ENCODE peak calls at places on chromosomes 13 and 19, in five cellular contexts. One of them, this sample, is unnamed.

GRCh38 chr13:73000027-73000674 is 58.7 kb upstream of the KLF5 start:
- DNase-seq in cardiac muscle cell: peak; percentile 52
- DNase-seq in tibial nerve: no peak
- DNase-seq in heart right ventricle: no peak
- DNase-seq in uterus: no peak
- DNase-seq in this sample: no peak

GRCh38 chr13:89695343-89696257 is 1651.9 kb upstream of the MIR17HG start:
- DNase-seq in cardiac muscle cell: peak; percentile 60
- DNase-seq in tibial nerve: no peak
- DNase-seq in heart right ventricle: peak; percentile 13
- DNase-seq in uterus: no peak
- DNase-seq in this sample: peak; percentile 27

GRCh38 chr13:26991508-26992181 is 180.0 kb downstream of the USP12 start:
- DNase-seq in cardiac muscle cell: peak; percentile 35
- DNase-seq in tibial nerve: no peak
- DNase-seq in heart right ventricle: no peak
- DNase-seq in uterus: no peak
- DNase-seq in this sample: peak; percentile 32

GRCh38 chr19:5292843-5293606 is 47.6 kb downstream of the PTPRS start:
- DNase-seq in cardiac muscle cell: peak; percentile 74
- DNase-seq in tibial nerve: peak; percentile 49
- DNase-seq in heart right ventricle: peak; percentile 50
- DNase-seq in uterus: peak; percentile 76
- DNase-seq in this sample: peak; percentile 70

GRCh38 chr19:33868821-33869412 is 72.2 kb downstream of the KCTD15 start:
- DNase-seq in cardiac muscle cell: peak; percentile 51
- DNase-seq in tibial nerve: no peak
- DNase-seq in heart right ventricle: peak; percentile 41
- DNase-seq in uterus: peak; percentile 24
- DNase-seq in this sample: peak; percentile 28

GRCh38 chr19:38304352-38304865 is 358 bp downstream of the C19orf33 start:
- DNase-seq in cardiac muscle cell: no peak
- DNase-seq in tibial nerve: no peak
- DNase-seq in heart right ventricle: no peak
- DNase-seq in uterus: no peak
- DNase-seq in this sample: no peak

GRCh38 chr19:13843104-13843921 is 33.6 kb upstream of the NANOS3 start:
- DNase-seq in cardiac muscle cell: peak; percentile 74
- DNase-seq in tibial nerve: no peak
- DNase-seq in heart right ventricle: peak; percentile 81
- DNase-seq in uterus: peak; percentile 77
- DNase-seq in this sample: peak; percentile 64

GRCh38 chr19:44725684-44726083 is 22.8 kb upstream of the BCL3 start:
- DNase-seq in cardiac muscle cell: no peak
- DNase-seq in tibial nerve: no peak
- DNase-seq in heart right ventricle: no peak
- DNase-seq in uterus: no peak
- DNase-seq in this sample: no peak

GRCh38 chr13:60654405-60654804 is 257.4 kb downstream of the TDRD3 start:
- DNase-seq in cardiac muscle cell: peak; percentile 36
- DNase-seq in tibial nerve: no peak
- DNase-seq in heart right ventricle: peak; percentile 23
- DNase-seq in uterus: peak; percentile 22
- DNase-seq in this sample: peak; percentile 13

GRCh38 chr13:24511019-24511823 is 1.4 kb downstream of the PARP4 start:
- DNase-seq in cardiac muscle cell: peak; percentile 89
- DNase-seq in tibial nerve: no peak
- DNase-seq in heart right ventricle: no peak
- DNase-seq in uterus: no peak
- DNase-seq in this sample: peak; percentile 79

GRCh38 chr19:47663911-47664771 is 49.1 kb upstream of the EHD2 start:
- DNase-seq in cardiac muscle cell: peak; percentile 100
- DNase-seq in tibial nerve: peak; percentile 51
- DNase-seq in heart right ventricle: peak; percentile 79
- DNase-seq in uterus: peak; percentile 82
- DNase-seq in this sample: peak; percentile 100

GRCh38 chr13:68257111-68257842 is 1027.1 kb upstream of the PCDH9 start:
- DNase-seq in cardiac muscle cell: no peak
- DNase-seq in tibial nerve: no peak
- DNase-seq in heart right ventricle: no peak
- DNase-seq in uterus: no peak
- DNase-seq in this sample: peak; percentile 51

GRCh38 chr19:9039728-9040127 is 29.5 kb upstream of the MUC16 start:
- DNase-seq in cardiac muscle cell: no peak
- DNase-seq in tibial nerve: no peak
- DNase-seq in heart right ventricle: no peak
- DNase-seq in uterus: no peak
- DNase-seq in this sample: no peak

GRCh38 chr19:49473868-49474544 is at the start of gene FLT3LG:
- DNase-seq in cardiac muscle cell: peak; percentile 78
- DNase-seq in tibial nerve: peak; percentile 50
- DNase-seq in heart right ventricle: peak; percentile 84
- DNase-seq in uterus: peak; percentile 80
- DNase-seq in this sample: peak; percentile 78

GRCh38 chr19:49224856-49225255 is 67.3 kb downstream of the TRPM4 start:
- DNase-seq in cardiac muscle cell: peak; percentile 67
- DNase-seq in tibial nerve: no peak
- DNase-seq in heart right ventricle: no peak
- DNase-seq in uterus: no peak
- DNase-seq in this sample: peak; percentile 43

GRCh38 chr13:110261166-110262081 is 45.5 kb downstream of the COL4A1 start:
- DNase-seq in cardiac muscle cell: no peak
- DNase-seq in tibial nerve: no peak
- DNase-seq in heart right ventricle: no peak
- DNase-seq in uterus: no peak
- DNase-seq in this sample: no peak

GRCh38 chr13:43874512-43875092 is 4.9 kb downstream of the CCDC122 start:
- DNase-seq in cardiac muscle cell: peak; percentile 58
- DNase-seq in tibial nerve: no peak
- DNase-seq in heart right ventricle: no peak
- DNase-seq in uterus: no peak
- DNase-seq in this sample: peak; percentile 16

GRCh38 chr13:107387525-107387924 is 819.6 kb upstream of the ARGLU1 start:
- DNase-seq in cardiac muscle cell: no peak
- DNase-seq in tibial nerve: no peak
- DNase-seq in heart right ventricle: no peak
- DNase-seq in uterus: no peak
- DNase-seq in this sample: no peak

GRCh38 chr19:49895566-49896297 is 955 bp downstream of the IL4I1 start:
- DNase-seq in cardiac muscle cell: no peak
- DNase-seq in tibial nerve: no peak
- DNase-seq in heart right ventricle: no peak
- DNase-seq in uterus: no peak
- DNase-seq in this sample: no peak

GRCh38 chr19:9786342-9786741 is 17.8 kb upstream of the ZNF846 start:
- DNase-seq in cardiac muscle cell: no peak
- DNase-seq in tibial nerve: no peak
- DNase-seq in heart right ventricle: no peak
- DNase-seq in uterus: no peak
- DNase-seq in this sample: no peak

GRCh38 chr19:6699935-6700334 is 20.5 kb downstream of the C3 start:
- DNase-seq in cardiac muscle cell: no peak
- DNase-seq in tibial nerve: no peak
- DNase-seq in heart right ventricle: no peak
- DNase-seq in uterus: no peak
- DNase-seq in this sample: no peak

GRCh38 chr13:41018583-41018909 is 570 bp downstream of the ELF1 start:
- DNase-seq in cardiac muscle cell: no peak
- DNase-seq in tibial nerve: no peak
- DNase-seq in heart right ventricle: no peak
- DNase-seq in uterus: no peak
- DNase-seq in this sample: no peak
- H3K4me1 ChIP-seq in cardiac muscle cell: peaks cover 13% of the 10 kb centered on the region
- H3K4me1 ChIP-seq in tibial nerve: peaks cover 69% of the 10 kb centered on the region
- H3K4me1 ChIP-seq in heart right ventricle: peaks cover 70% of the 10 kb centered on the region
- H3K4me1 ChIP-seq in uterus: no peaks in the 10 kb centered on the region
- H3K4me1 ChIP-seq in this sample: no peaks in the 10 kb centered on the region

GRCh38 chr19:3765121-3765520 is 2.6 kb downstream of the MRPL54 start:
- DNase-seq in cardiac muscle cell: no peak
- DNase-seq in tibial nerve: no peak
- DNase-seq in heart right ventricle: no peak
- DNase-seq in uterus: no peak
- DNase-seq in this sample: no peak
- TF ChIP-seq CTCF in cardiac muscle cell: no peak
- TF ChIP-seq CTCF in tibial nerve: no peak
- TF ChIP-seq CTCF in heart right ventricle: no peak
- TF ChIP-seq CTCF in uterus: no peak
- TF ChIP-seq CTCF in this sample: no peak

DNA sequence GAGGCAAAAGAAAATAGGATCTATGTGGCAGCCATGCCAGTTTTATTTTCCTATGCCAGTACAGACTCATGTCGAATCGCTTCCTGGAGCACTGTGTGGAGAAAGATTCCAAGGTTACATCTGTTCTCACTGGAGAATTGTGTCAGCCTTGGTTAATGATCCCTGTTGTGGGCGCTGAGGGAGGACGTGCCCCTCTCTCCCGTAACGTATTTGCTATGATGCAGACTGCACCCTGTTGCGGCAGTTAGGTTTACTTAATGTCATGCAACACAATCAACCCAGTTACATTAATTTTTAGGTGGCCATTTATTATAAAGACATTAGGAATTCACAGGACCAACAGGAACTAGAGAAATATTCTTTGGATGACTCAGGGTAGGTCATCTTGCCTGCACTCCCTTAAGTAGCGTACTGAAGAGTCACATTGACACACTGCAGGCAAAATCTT is 892.9 kb downstream of the EFNB2 start:
- DNase-seq in cardiac muscle cell: no peak
- DNase-seq in tibial nerve: no peak
- DNase-seq in heart right ventricle: no peak
- DNase-seq in uterus: no peak
- DNase-seq in this sample: no peak
- H3K4me1 ChIP-seq in cardiac muscle cell: no peaks in the 10 kb centered on the region
- H3K4me1 ChIP-seq in tibial nerve: no peaks in the 10 kb centered on the region
- H3K4me1 ChIP-seq in heart right ventricle: no peaks in the 10 kb centered on the region
- H3K4me1 ChIP-seq in uterus: no peaks in the 10 kb centered on the region
- H3K4me1 ChIP-seq in this sample: no peaks in the 10 kb centered on the region

DNA sequence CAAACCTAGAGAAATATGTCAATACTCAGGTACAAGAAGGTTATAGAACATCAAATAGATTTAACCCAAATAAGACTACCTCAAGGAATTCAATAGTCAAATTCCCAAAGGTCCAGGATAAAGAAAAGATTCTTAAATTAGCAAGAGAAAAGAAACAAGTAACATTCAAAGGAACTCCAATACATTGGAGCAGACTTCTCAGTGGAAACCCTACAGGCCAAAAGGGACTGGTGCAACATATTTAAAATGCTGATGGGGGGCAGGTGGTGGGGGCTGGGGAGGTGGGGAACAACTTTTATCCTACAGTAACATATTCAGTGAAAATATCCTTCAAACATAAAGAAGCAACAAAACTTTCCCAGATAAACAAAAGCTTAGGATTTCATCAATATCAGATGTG is 23.1 kb downstream of the ITGBL1 start:
- DNase-seq in cardiac muscle cell: no peak
- DNase-seq in tibial nerve: no peak
- DNase-seq in heart right ventricle: no peak
- DNase-seq in uterus: no peak
- DNase-seq in this sample: no peak
- TF ChIP-seq CTCF in cardiac muscle cell: no peak
- TF ChIP-seq CTCF in tibial nerve: no peak
- TF ChIP-seq CTCF in heart right ventricle: no peak
- TF ChIP-seq CTCF in uterus: no peak
- TF ChIP-seq CTCF in this sample: no peak

GRCh38 chr13:33110713-33111413 is 94.6 kb downstream of the KL start:
- DNase-seq in cardiac muscle cell: peak; percentile 32
- DNase-seq in tibial nerve: peak; percentile 44
- DNase-seq in heart right ventricle: peak; percentile 54
- DNase-seq in uterus: no peak
- DNase-seq in this sample: peak; percentile 75
- H3K4me1 ChIP-seq in cardiac muscle cell: peaks cover 6% of the 10 kb centered on the region
- H3K4me1 ChIP-seq in tibial nerve: peaks cover 80% of the 10 kb centered on the region
- H3K4me1 ChIP-seq in heart right ventricle: peaks cover 74% of the 10 kb centered on the region
- H3K4me1 ChIP-seq in uterus: no peaks in the 10 kb centered on the region
- H3K4me1 ChIP-seq in this sample: peaks cover 47% of the 10 kb centered on the region

GRCh38 chr19:3387645-3388589 is 21.5 kb downstream of the NFIC start:
- DNase-seq in cardiac muscle cell: peak; percentile 52
- DNase-seq in tibial nerve: peak; percentile 68
- DNase-seq in heart right ventricle: peak; percentile 79
- DNase-seq in uterus: peak; percentile 80
- DNase-seq in this sample: peak; percentile 85
- TF ChIP-seq CTCF in cardiac muscle cell: no peak
- TF ChIP-seq CTCF in tibial nerve: peak; percentile 4
- TF ChIP-seq CTCF in heart right ventricle: no peak
- TF ChIP-seq CTCF in uterus: no peak
- TF ChIP-seq CTCF in this sample: no peak

GRCh38 chr13:49532593-49532992 is 36.8 kb downstream of the PHF11 start:
- DNase-seq in cardiac muscle cell: no peak
- DNase-seq in tibial nerve: no peak
- DNase-seq in heart right ventricle: no peak
- DNase-seq in uterus: no peak
- DNase-seq in this sample: no peak
- H3K4me1 ChIP-seq in cardiac muscle cell: peaks cover 13% of the 10 kb centered on the region
- H3K4me1 ChIP-seq in tibial nerve: no peaks in the 10 kb centered on the region
- H3K4me1 ChIP-seq in heart right ventricle: peaks cover 8% of the 10 kb centered on the region
- H3K4me1 ChIP-seq in uterus: no peaks in the 10 kb centered on the region
- H3K4me1 ChIP-seq in this sample: no peaks in the 10 kb centered on the region

GRCh38 chr19:54189020-54189667 is at the start of gene MBOAT7:
- DNase-seq in cardiac muscle cell: no peak
- DNase-seq in tibial nerve: no peak
- DNase-seq in heart right ventricle: no peak
- DNase-seq in uterus: no peak
- DNase-seq in this sample: no peak
- TF ChIP-seq CTCF in cardiac muscle cell: peak; percentile 16
- TF ChIP-seq CTCF in tibial nerve: peak; percentile 26
- TF ChIP-seq CTCF in heart right ventricle: peak; percentile 61
- TF ChIP-seq CTCF in uterus: no peak
- TF ChIP-seq CTCF in this sample: no peak

DNA sequence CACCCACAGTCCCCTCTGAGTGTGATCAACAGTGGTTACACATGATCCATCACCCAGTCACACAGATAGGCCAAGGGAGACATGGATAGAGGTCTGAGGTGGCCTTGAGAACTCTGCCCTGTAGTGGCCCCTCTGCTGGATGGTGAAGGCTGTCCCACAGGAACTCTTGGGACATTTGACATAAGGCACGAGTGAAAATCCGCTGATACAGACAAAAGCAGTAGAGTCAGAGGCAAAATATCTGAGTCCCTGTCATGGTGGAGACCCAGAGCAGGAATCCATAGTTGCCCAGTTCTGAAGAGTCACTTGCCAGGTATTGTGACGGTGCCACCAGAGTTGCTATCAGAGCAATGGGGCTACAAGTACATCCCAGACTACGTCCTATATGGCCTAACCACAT is 18.8 kb upstream of the SLC25A30 start:
- DNase-seq in cardiac muscle cell: no peak
- DNase-seq in tibial nerve: no peak
- DNase-seq in heart right ventricle: no peak
- DNase-seq in uterus: no peak
- DNase-seq in this sample: no peak
- H3K4me1 ChIP-seq in cardiac muscle cell: peaks cover 29% of the 10 kb centered on the region
- H3K4me1 ChIP-seq in tibial nerve: peaks cover 19% of the 10 kb centered on the region
- H3K4me1 ChIP-seq in heart right ventricle: peaks cover 24% of the 10 kb centered on the region
- H3K4me1 ChIP-seq in uterus: no peaks in the 10 kb centered on the region
- H3K4me1 ChIP-seq in this sample: no peaks in the 10 kb centered on the region

GRCh38 chr19:46404039-46404883 is 9.1 kb downstream of the CCDC8 start:
- DNase-seq in cardiac muscle cell: peak; percentile 76
- DNase-seq in tibial nerve: no peak
- DNase-seq in heart right ventricle: peak; percentile 29
- DNase-seq in uterus: peak; percentile 74
- DNase-seq in this sample: peak; percentile 63
- TF ChIP-seq CTCF in cardiac muscle cell: peak; percentile 56
- TF ChIP-seq CTCF in tibial nerve: no peak
- TF ChIP-seq CTCF in heart right ventricle: peak; percentile 24
- TF ChIP-seq CTCF in uterus: no peak
- TF ChIP-seq CTCF in this sample: peak; percentile 45

This sample was measured in fibroblast of lung.